ENCODE peak calls at places on chromosome 17, in seven cellular contexts. One of them, this sample, is unnamed.

GRCh38 chr17:75894049-75894742 is 2.6 kb downstream of the TRIM65 start:
- DNase-seq in suprapubic skin: no peak
- DNase-seq in HS-27A: no peak
- DNase-seq in amygdala: no peak
- DNase-seq in IMR-90: no peak
- DNase-seq in cerebellum: no peak
- DNase-seq in CD8-positive, alpha-beta T cell: no peak
- DNase-seq in this sample: no peak

GRCh38 chr17:78132086-78132676 is 1.6 kb downstream of the TMC8 start:
- DNase-seq in suprapubic skin: peak; percentile 78
- DNase-seq in HS-27A: no peak
- DNase-seq in amygdala: no peak
- DNase-seq in IMR-90: no peak
- DNase-seq in cerebellum: no peak
- DNase-seq in CD8-positive, alpha-beta T cell: peak; percentile 79
- DNase-seq in this sample: no peak

GRCh38 chr17:82110298-82110697 is 12.3 kb upstream of the FASN start:
- DNase-seq in suprapubic skin: no peak
- DNase-seq in HS-27A: no peak
- DNase-seq in amygdala: no peak
- DNase-seq in IMR-90: no peak
- DNase-seq in cerebellum: no peak
- DNase-seq in CD8-positive, alpha-beta T cell: no peak
- DNase-seq in this sample: no peak

GRCh38 chr17:72931163-72931562 is 161.3 kb downstream of the SLC39A11 start:
- DNase-seq in suprapubic skin: no peak
- DNase-seq in HS-27A: no peak
- DNase-seq in amygdala: no peak
- DNase-seq in IMR-90: no peak
- DNase-seq in cerebellum: peak; percentile 82
- DNase-seq in CD8-positive, alpha-beta T cell: no peak
- DNase-seq in this sample: no peak

GRCh38 chr17:77728022-77728671 is 230.4 kb upstream of the TNRC6C start:
- DNase-seq in suprapubic skin: peak; percentile 33
- DNase-seq in HS-27A: no peak
- DNase-seq in amygdala: no peak
- DNase-seq in IMR-90: no peak
- DNase-seq in cerebellum: peak; percentile 61
- DNase-seq in CD8-positive, alpha-beta T cell: no peak
- DNase-seq in this sample: peak; percentile 90

GRCh38 chr17:41864498-41864836 is 756 bp downstream of the KLHL11 start:
- DNase-seq in suprapubic skin: no peak
- DNase-seq in HS-27A: no peak
- DNase-seq in amygdala: no peak
- DNase-seq in IMR-90: no peak
- DNase-seq in cerebellum: peak; percentile 58
- DNase-seq in CD8-positive, alpha-beta T cell: no peak
- DNase-seq in this sample: no peak

GRCh38 chr17:17514993-17515920 is 19.1 kb upstream of the RASD1 start:
- DNase-seq in suprapubic skin: no peak
- DNase-seq in HS-27A: no peak
- DNase-seq in amygdala: no peak
- DNase-seq in IMR-90: peak; percentile 25
- DNase-seq in cerebellum: no peak
- DNase-seq in CD8-positive, alpha-beta T cell: no peak
- DNase-seq in this sample: no peak

GRCh38 chr17:32971171-32971570 is 20.5 kb upstream of the SPACA3 start:
- DNase-seq in suprapubic skin: no peak
- DNase-seq in HS-27A: no peak
- DNase-seq in amygdala: no peak
- DNase-seq in IMR-90: no peak
- DNase-seq in cerebellum: no peak
- DNase-seq in CD8-positive, alpha-beta T cell: no peak
- DNase-seq in this sample: no peak

GRCh38 chr17:1724351-1724868 is at the start of gene WDR81:
- DNase-seq in suprapubic skin: peak; percentile 96
- DNase-seq in HS-27A: no peak
- DNase-seq in amygdala: peak; percentile 43
- DNase-seq in IMR-90: peak; percentile 79
- DNase-seq in cerebellum: peak; percentile 91
- DNase-seq in CD8-positive, alpha-beta T cell: peak; percentile 84
- DNase-seq in this sample: peak; percentile 98

This sample was measured in esophagus muscularis mucosa.